ENCODE peak calls at places on chromosome 18, in five cellular contexts. T is stomach, J is testis, A is sigmoid colon, M is A549. K is an unnamed sample. For H3K4me1, the result is how much of the 10 kb centered on the place peaks cover.

GRCh38 chr18:10442551-10442971 is 11.9 kb upstream of the APCDD1 start:
- DNase-seq in T (no peak), J (no peak), A (no peak), M (no peak), K (no peak)

GRCh38 chr18:37534627-37535026 is 31.0 kb downstream of the CELF4 start:
- DNase-seq in T (no peak), J (no peak), A (no peak), M (no peak), K (no peak)

GRCh38 chr18:70380915-70381896 is 92.4 kb downstream of the SOCS6 start:
- DNase-seq in T (no peak), J (peak), A (no peak), M (no peak), K (no peak)

GRCh38 chr18:80157708-80158343 is 48.8 kb downstream of the ADNP2 start:
- DNase-seq in T (peak), J (peak), A (peak), M (peak), K (peak)

GRCh38 chr18:30512872-30513271 is 529.7 kb downstream of the DSC3 start:
- DNase-seq in T (no peak), J (no peak), A (no peak), M (no peak), K (peak)

GRCh38 chr18:23237524-23238151 is 102.4 kb downstream of the CABLES1 start:
- DNase-seq in T (peak), J (peak), A (peak), M (no peak), K (peak)

GRCh38 chr18:32815881-32816280 is 43.1 kb upstream of the KLHL14 start:
- DNase-seq in T (no peak), J (no peak), A (no peak), M (no peak), K (no peak)

GRCh38 chr18:70394672-70395071 is 105.8 kb downstream of the SOCS6 start:
- DNase-seq in T (no peak), J (no peak), A (no peak), M (no peak), K (no peak)

GRCh38 chr18:45639424-45639823 is 24.1 kb downstream of the SLC14A2 start:
- DNase-seq in T (no peak), J (no peak), A (no peak), M (no peak), K (no peak)

GRCh38 chr18:49340446-49340845 is 120.0 kb downstream of the DYM start:
- DNase-seq in T (no peak), J (no peak), A (no peak), M (no peak), K (no peak)

GRCh38 chr18:56235773-56236115 is 402.6 kb downstream of the TXNL1 start:
- DNase-seq in T (no peak), J (no peak), A (no peak), M (no peak), K (no peak)

GRCh38 chr18:60892441-60892840 is 440.8 kb upstream of the CDH20 start:
- DNase-seq in T (no peak), J (no peak), A (no peak), M (no peak), K (no peak)

GRCh38 chr18:48580066-48580465 is 41.2 kb downstream of the CTIF start:
- DNase-seq in T (no peak), J (no peak), A (no peak), M (no peak), K (no peak)

GRCh38 chr18:6487968-6488367 is 73.3 kb upstream of the L3MBTL4 start:
- DNase-seq in T (no peak), J (no peak), A (no peak), M (no peak), K (no peak)

GRCh38 chr18:61850756-61851155 is 42.1 kb downstream of the RNF152 start:
- DNase-seq in T (no peak), J (no peak), A (no peak), M (no peak), K (no peak)

GRCh38 chr18:5630057-5630765 is 86.4 kb upstream of the EPB41L3 start:
- DNase-seq in T (peak), J (peak), A (peak), M (peak), K (peak)

GRCh38 chr18:11091746-11092145 is 57.6 kb downstream of the PIEZO2 start:
- DNase-seq in T (no peak), J (no peak), A (no peak), M (no peak), K (no peak)

GRCh38 chr18:24138281-24138883 is 480 bp upstream of the CABYR start:
- DNase-seq in T (no peak), J (no peak), A (no peak), M (no peak), K (no peak)

GRCh38 chr18:26432651-26433424 is 115.5 kb downstream of the KCTD1 start:
- DNase-seq in T (no peak), J (no peak), A (no peak), M (no peak), K (no peak)

GRCh38 chr18:23849141-23849540 is 159.9 kb downstream of the LAMA3 start:
- DNase-seq in T (no peak), J (no peak), A (no peak), M (no peak), K (no peak)

GRCh38 chr18:22439447-22439846 is 21.7 kb upstream of the CTAGE1 start:
- DNase-seq in T (no peak), J (no peak), A (no peak), M (no peak), K (no peak)

GRCh38 chr18:27843783-27844415 is 333.0 kb downstream of the CDH2 start:
- DNase-seq in T (no peak), J (no peak), A (no peak), M (no peak), K (no peak)

GRCh38 chr18:36096955-36097354 is 29.6 kb upstream of the RPRD1A start:
- DNase-seq in T (no peak), J (no peak), A (no peak), M (no peak), K (no peak)

GRCh38 chr18:75076286-75076685 is 132.7 kb downstream of the PTGR3 start:
- DNase-seq in T (no peak), J (no peak), A (peak), M (no peak), K (no peak)

GRCh38 chr18:66752733-66753132 is 148.8 kb upstream of the CDH19 start:
- DNase-seq in T (no peak), J (no peak), A (no peak), M (no peak), K (no peak)

GRCh38 chr18:54357660-54358494 is at the start of the genes C18orf54 and STARD6:
- DNase-seq in T (peak), J (peak), A (peak), M (peak), K (peak)

DNA sequence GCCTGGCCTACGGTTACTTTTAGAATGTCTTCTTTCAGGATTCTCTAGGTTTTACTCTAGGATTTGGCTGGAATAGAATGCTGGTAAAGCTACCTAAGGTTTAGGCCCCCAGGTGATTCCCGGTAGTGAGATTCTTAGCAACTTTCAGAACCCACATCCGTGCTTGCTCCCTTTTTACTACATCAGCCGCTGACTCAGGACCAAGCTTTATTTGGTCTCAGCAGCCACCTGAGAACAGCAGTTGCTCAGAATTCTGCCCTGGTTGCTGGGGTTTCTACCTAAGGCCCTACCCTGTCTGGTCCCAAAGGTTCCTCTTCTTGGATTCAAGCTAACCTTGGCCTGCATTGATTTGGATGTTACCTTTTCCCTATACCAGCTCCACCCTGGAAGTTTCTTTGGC is 36.1 kb upstream of the NDUFV2 start:
- DNase-seq in T (no peak), J (no peak), A (no peak), M (no peak), K (no peak)
- H3K4me1 ChIP-seq in T (under half), J (under half), A (under half), M (under half), K (under half)

GRCh38 chr18:77131100-77131651 is 1.4 kb downstream of the MBP start:
- DNase-seq in T (no peak), J (no peak), A (peak), M (no peak), K (peak)

GRCh38 chr18:77131652-77132368 is 773 bp downstream of the MBP start:
- DNase-seq in T (peak), J (peak), A (peak), M (no peak), K (peak)

GRCh38 chr18:77132369-77133050 is at the start of gene MBP:
- DNase-seq in T (peak), J (peak), A (peak), M (no peak), K (peak)

GRCh38 chr18:77129150-77129551 is 3.4 kb downstream of the MBP start:
- DNase-seq in T (no peak), J (no peak), A (peak), M (no peak), K (no peak)

DNA sequence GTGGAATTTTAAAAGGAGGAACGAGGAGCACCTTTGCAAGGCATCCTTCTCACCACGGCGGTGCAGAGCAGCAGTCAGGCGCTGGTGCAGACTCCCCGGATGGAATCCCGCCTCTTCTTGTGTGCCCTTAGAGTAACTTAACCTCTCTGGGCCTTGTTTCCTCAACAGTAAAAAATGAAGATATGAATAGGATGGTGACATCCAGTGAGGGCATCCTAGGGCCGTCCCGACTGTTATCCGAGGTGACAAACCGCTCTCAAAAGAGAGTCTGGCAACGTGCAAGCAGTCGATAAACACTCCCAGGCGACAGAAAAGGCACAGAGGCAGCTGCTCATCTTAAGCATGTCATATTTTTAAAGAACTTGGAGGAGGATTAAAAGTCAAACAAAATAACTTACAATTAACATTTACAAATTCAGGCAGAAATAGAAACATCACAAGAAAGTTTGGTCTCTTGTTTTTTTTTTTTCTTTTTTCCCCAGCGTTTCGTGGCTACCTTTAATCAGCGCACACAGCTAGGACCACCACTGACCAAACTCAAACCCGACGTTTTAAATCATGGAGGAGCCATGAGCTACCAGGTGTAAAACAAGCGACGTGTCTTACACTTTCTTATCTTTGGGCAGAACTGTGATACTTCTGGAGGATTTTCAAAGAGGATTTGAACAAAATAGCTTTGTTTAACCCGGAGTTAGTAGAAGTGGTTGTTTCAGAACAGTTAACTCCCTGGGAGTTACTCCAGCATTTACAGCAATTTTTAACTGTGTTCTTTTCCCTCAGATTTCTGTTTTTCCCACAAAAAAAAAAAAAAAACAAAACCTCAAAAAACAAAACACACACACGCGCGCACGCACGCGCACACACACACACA is 2.1 kb downstream of the MBP start:
- DNase-seq in T (no peak), J (no peak), A (peak), M (no peak), K (peak)
- TF ChIP-seq POLR2A in T (no peak), J (no peak), A (no peak), M (no peak), K (no peak)

GRCh38 chr18:78980279-78980771 is 707 bp downstream of the SALL3 start:
- DNase-seq in T (no peak), J (no peak), A (no peak), M (no peak), K (no peak)

GRCh38 chr18:78980777-78981651 is 1.4 kb downstream of the SALL3 start:
- DNase-seq in T (no peak), J (no peak), A (no peak), M (no peak), K (no peak)

GRCh38 chr18:78983530-78983929 is 3.9 kb downstream of the SALL3 start:
- DNase-seq in T (no peak), J (no peak), A (no peak), M (no peak), K (no peak)

GRCh38 chr18:78981652-78981955 is 2.0 kb downstream of the SALL3 start:
- DNase-seq in T (no peak), J (no peak), A (no peak), M (no peak), K (no peak)

DNA sequence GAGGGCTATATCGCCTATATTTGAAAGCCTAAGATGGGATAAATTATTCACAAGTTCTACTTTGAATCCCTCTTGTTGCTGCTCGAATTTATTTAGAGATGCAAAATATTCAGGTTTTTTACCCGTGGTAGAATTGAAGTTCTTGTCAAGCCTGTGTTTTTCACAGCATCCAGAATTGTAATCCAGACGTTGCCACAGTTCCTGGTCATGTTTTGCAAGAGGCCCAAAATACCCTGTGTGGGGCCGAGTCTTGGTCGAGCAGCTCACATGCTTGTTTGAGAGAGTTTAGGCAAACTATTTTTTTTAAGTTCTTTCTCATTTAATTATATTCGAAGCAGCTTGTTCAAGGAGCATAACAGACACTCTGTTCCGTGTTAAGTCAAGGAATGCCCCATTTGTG is 2.6 kb downstream of the SALL3 start:
- DNase-seq in T (no peak), J (no peak), A (no peak), M (no peak), K (no peak)
- H3K4me1 ChIP-seq in T (under half), J (under half), A (under half), M (under half), K (under half)

DNA sequence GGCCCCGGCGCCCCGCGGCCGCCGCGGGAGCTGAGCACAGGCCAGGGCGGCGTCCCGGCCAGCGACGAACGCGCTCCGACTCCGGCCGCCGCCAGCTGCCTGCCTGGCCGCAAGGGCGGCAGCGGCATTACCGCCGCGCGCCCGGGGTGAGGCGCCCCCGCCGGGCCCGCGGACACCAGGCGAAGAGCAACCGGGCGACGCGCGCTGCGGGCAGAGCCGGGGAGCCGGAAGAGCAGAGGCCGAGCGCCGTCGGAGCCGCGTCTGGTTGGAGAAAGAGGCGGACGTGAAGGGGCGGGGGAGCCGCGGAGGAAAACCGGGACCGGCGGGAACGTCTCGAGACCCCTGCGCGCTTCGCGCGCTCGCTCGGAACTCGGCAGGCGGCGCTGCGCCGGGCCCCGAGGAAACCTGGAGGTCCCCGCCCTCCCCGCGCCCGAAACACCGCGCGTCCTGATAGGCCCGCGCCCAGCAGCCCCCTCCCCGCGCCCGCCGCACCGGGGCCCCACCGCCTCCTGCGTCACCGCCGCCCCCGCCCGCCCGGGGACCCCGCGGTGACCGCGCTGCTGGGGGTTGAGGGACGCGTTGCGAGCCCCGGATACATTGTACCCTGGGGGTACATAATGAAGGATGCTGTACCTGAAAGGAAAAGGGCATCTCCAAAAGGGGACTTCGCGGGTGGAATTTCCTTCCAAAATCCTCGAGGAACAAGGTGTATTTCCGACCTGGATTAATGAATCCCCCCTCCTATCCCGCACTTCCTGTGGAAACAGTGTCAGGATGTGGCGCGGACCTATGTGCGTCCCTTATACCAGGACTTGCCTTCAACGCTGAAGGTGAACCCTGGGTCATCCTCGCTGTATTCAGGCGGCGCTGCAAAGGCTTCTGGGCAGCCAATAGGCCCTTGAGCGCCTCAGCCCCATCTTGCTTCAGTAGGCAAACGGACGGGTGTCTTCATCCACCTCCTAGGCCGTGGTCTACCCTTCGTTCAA is 1.0 kb upstream of the B4GALT6 start:
- DNase-seq in T (peak), J (peak), A (peak), M (peak), K (peak)
- TF ChIP-seq POLR2A in T (no peak), J (no peak), A (no peak), M (peak), K (no peak)

GRCh38 chr18:58215005-58215404 is 171.0 kb downstream of the NEDD4L start:
- DNase-seq in T (no peak), J (no peak), A (no peak), M (no peak), K (no peak)

GRCh38 chr18:58211510-58211909 is 167.5 kb downstream of the NEDD4L start:
- DNase-seq in T (no peak), J (no peak), A (no peak), M (no peak), K (no peak)

GRCh38 chr18:58213445-58213844 is 169.4 kb downstream of the NEDD4L start:
- DNase-seq in T (no peak), J (no peak), A (no peak), M (no peak), K (no peak)

GRCh38 chr18:58213931-58214431 is 170.0 kb downstream of the NEDD4L start:
- DNase-seq in T (no peak), J (no peak), A (no peak), M (no peak), K (no peak)

GRCh38 chr18:58212274-58212673 is 168.2 kb downstream of the NEDD4L start:
- DNase-seq in T (no peak), J (no peak), A (no peak), M (no peak), K (no peak)
- H3K4me1 ChIP-seq in T (under half), J (under half), A (under half), M (under half), K (under half)

DNA sequence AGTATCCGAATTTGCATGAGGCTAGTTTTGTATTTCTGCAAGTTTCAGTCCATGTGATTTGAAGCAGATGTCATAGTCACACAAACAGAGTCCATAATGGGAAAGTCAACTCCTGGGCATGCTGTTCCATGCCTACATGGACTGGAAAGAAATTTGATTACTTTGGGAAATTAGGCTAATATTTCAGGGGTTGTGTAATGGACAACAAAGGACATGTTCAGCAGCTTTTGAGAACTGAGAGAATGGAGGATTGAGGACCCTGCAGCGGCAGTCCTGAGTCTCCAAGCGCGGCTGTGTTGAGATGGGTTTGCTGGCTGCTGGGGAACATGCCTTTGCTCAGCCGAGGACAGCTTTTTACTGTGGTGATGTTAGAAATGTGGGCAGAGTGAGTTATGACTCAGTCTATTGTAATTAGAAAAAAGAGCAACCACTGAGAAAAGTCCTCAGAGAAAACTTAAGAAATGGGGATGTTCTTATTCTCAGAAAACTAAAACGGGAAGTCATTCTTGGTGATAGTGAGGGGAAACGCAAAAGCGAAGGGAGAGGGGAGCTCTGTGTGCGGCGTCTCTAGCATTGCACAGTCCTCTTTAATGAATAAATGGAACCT is 149.2 kb downstream of the FAM210A start:
- DNase-seq in T (no peak), J (no peak), A (no peak), M (no peak), K (no peak)
- TF ChIP-seq POLR2A in T (no peak), J (no peak), A (no peak), M (no peak), K (no peak)

GRCh38 chr18:77089796-77090285 is 42.7 kb downstream of the MBP start:
- DNase-seq in T (no peak), J (no peak), A (no peak), M (no peak), K (no peak)
- H3K4me1 ChIP-seq in T (half or more), J (under half), A (under half), M (under half), K (half or more)